ENCODE peak calls at places on chromosomes 5 and 9, in nine cellular contexts. Z, P, K, U, T, G, R, J and N are unnamed samples.

GRCh38 chr5:143921525-143922311 is 109.8 kb downstream of the HMHB1 start:
- DNase-seq in Z (peak), P (no peak), K (no peak), U (no peak), T (no peak), G (no peak), R (no peak), J (peak), N (no peak)

GRCh38 chr5:179111267-179112207 is 51.4 kb downstream of the ZNF354C start:
- DNase-seq in Z (no peak), P (no peak), K (no peak), U (no peak), T (no peak), G (no peak), R (no peak), J (no peak), N (no peak)

GRCh38 chr5:113166710-113167366 is 190.2 kb downstream of the DCP2 start:
- DNase-seq in Z (peak), P (no peak), K (no peak), U (no peak), T (no peak), G (no peak), R (no peak), J (peak), N (peak)

GRCh38 chr5:78731884-78732283 is 83.3 kb upstream of the LHFPL2 start:
- DNase-seq in Z (no peak), P (no peak), K (no peak), U (no peak), T (no peak), G (no peak), R (no peak), J (peak), N (no peak)

GRCh38 chr5:131720714-131721113 is 76.1 kb downstream of the FNIP1 start:
- DNase-seq in Z (no peak), P (no peak), K (no peak), U (no peak), T (no peak), G (no peak), R (no peak), J (no peak), N (no peak)

GRCh38 chr5:106780355-106780754 is 890.4 kb downstream of the EFNA5 start:
- DNase-seq in Z (no peak), P (no peak), K (no peak), U (no peak), T (no peak), G (no peak), R (no peak), J (no peak), N (no peak)

GRCh38 chr9:93225892-93226291 is 42.0 kb downstream of the WNK2 start:
- DNase-seq in Z (no peak), P (no peak), K (no peak), U (no peak), T (no peak), G (no peak), R (no peak), J (no peak), N (no peak)

GRCh38 chr5:42951847-42952411 is 88.2 kb downstream of the ANXA2R start:
- DNase-seq in Z (no peak), P (no peak), K (no peak), U (peak), T (no peak), G (peak), R (peak), J (peak), N (no peak)

GRCh38 chr5:157559301-157559700 is 16.3 kb downstream of the ADAM19 start:
- DNase-seq in Z (no peak), P (no peak), K (no peak), U (no peak), T (no peak), G (no peak), R (no peak), J (peak), N (no peak)

GRCh38 chr9:23245067-23245466 is 581.0 kb downstream of the ELAVL2 start:
- DNase-seq in Z (no peak), P (no peak), K (no peak), U (no peak), T (no peak), G (no peak), R (no peak), J (no peak), N (no peak)

GRCh38 chr5:118195215-118195614 is 793.1 kb downstream of the DTWD2 start:
- DNase-seq in Z (no peak), P (no peak), K (no peak), U (no peak), T (no peak), G (no peak), R (no peak), J (no peak), N (no peak)

GRCh38 chr5:57441557-57441956 is 41.1 kb downstream of the ACTBL2 start:
- DNase-seq in Z (no peak), P (no peak), K (no peak), U (no peak), T (no peak), G (no peak), R (no peak), J (peak), N (peak)

GRCh38 chr9:19155106-19155999 is 28.1 kb upstream of the PLIN2 start:
- DNase-seq in Z (no peak), P (no peak), K (no peak), U (no peak), T (no peak), G (no peak), R (no peak), J (no peak), N (no peak)

GRCh38 chr9:126420643-126421564 is 94.3 kb downstream of the MVB12B start:
- DNase-seq in Z (no peak), P (no peak), K (no peak), U (no peak), T (no peak), G (no peak), R (no peak), J (peak), N (peak)

GRCh38 chr9:133560311-133560710 is 25.8 kb downstream of the ADAMTSL2 start:
- DNase-seq in Z (no peak), P (no peak), K (peak), U (peak), T (no peak), G (no peak), R (no peak), J (no peak), N (no peak)

DNA sequence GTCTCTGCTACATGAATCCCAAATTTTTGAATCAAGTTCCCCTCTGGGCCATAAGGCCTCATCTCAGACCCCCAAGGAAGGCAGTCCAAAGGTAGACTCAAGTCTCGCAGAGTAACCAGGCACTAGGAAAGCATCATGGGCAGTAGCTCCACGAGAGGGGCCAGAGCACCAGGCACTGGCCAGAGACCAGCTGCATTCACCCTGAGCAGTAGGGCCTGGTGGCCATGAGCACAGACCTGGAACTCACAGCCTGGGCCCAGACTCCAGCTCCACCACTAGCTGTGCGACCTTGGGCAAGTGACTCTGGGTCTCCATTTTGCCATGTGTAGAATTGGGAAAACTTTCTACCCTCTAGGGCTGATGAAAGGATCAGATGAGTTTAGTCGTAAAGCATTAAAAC is 28.5 kb downstream of the NANS start:
- DNase-seq in Z (no peak), P (no peak), K (no peak), U (no peak), T (no peak), G (no peak), R (peak), J (no peak), N (no peak)
- TF ChIP-seq POLR2A in Z (no peak), P (peak), K (no peak), U (no peak), T (no peak), G (no peak), R (no peak), J (no peak), N (no peak)

GRCh38 chr5:172284275-172284971 is 859 bp upstream of the UBTD2 start:
- DNase-seq in Z (peak), P (no peak), K (no peak), U (no peak), T (no peak), G (no peak), R (no peak), J (no peak), N (peak)
- TF ChIP-seq POLR2A in Z (no peak), P (no peak), K (peak), U (no peak), T (no peak), G (no peak), R (no peak), J (no peak), N (no peak)

GRCh38 chr5:33964132-33964531 is 20.4 kb downstream of the SLC45A2 start:
- DNase-seq in Z (no peak), P (no peak), K (no peak), U (no peak), T (no peak), G (no peak), R (no peak), J (no peak), N (no peak)
- TF ChIP-seq POLR2A in Z (no peak), P (no peak), K (no peak), U (no peak), T (no peak), G (no peak), R (no peak), J (no peak), N (no peak)

GRCh38 chr9:76905984-76906861 is at the start of gene PRUNE2:
- DNase-seq in Z (no peak), P (no peak), K (peak), U (peak), T (peak), G (peak), R (peak), J (peak), N (peak)
- TF ChIP-seq POLR2A in Z (no peak), P (no peak), K (peak), U (no peak), T (peak), G (no peak), R (peak), J (no peak), N (no peak)

DNA sequence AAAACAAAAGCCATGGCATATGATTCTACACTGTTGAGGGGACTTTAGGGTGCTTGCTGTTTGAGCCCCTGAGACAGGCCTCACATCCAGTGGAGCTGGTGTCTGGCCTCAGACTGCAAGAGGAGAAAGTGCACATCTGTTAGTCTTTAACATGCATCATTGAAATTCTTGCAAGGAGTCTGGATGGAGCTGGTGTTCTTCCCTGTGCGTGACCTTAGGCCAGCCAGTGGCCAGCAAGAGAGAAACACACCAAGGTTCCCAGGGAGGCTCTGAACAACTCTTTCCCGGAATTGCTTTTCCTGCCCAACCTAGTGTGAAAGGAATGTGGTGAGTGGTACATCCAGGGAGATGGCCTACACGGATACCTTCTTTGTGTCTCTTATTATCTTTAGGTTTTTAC is 282.8 kb upstream of the TNC start:
- DNase-seq in Z (no peak), P (no peak), K (no peak), U (no peak), T (no peak), G (no peak), R (no peak), J (peak), N (no peak)
- TF ChIP-seq POLR2A in Z (no peak), P (no peak), K (no peak), U (no peak), T (no peak), G (no peak), R (no peak), J (no peak), N (no peak)